ENCODE peak calls at places on chromosome 21, in four cellular contexts. F is uterus; E is neuronal stem cell; U is activated naive CD4-positive, alpha-beta T cell treated with anti-CD3 and anti-CD28 coated beads, Interleukin-2, amount 50 U/mL, for 16 hours. L is an unnamed sample.

GRCh38 chr21:33403786-33404571 is 766 bp downstream of the IFNGR2 start:
- DNase-seq in F (peak; percentile 54), E (peak; percentile 35), U (peak; percentile 42), L (no peak)

GRCh38 chr21:46674430-46675007 is 39.0 kb downstream of the PRMT2 start:
- DNase-seq in F (no peak), E (no peak), U (no peak), L (no peak)

GRCh38 chr21:46168659-46169386 is 13.4 kb upstream of the FTCD start:
- DNase-seq in U (no peak), F (no peak), E (no peak), L (no peak)

GRCh38 chr21:45016031-45016430 is 58.3 kb upstream of the ADARB1 start:
- DNase-seq in F (no peak), U (no peak), E (no peak), L (peak; percentile 32)

GRCh38 chr21:46063734-46064680 is 33.9 kb upstream of the COL6A2 start:
- DNase-seq in F (peak; percentile 24), U (no peak), E (no peak), L (no peak)

GRCh38 chr21:28795251-28795650 is 197.4 kb downstream of the LTN1 start:
- DNase-seq in F (no peak), U (no peak), E (no peak), L (no peak)

GRCh38 chr21:14376854-14377253 is 6.1 kb downstream of the HSPA13 start:
- DNase-seq in E (no peak), U (no peak), F (no peak), L (no peak)

GRCh38 chr21:22351076-22351475 is 1352.9 kb downstream of the NCAM2 start:
- DNase-seq in E (no peak), U (no peak), F (no peak), L (no peak)

GRCh38 chr21:45914321-45914845 is 67.2 kb upstream of the COL6A1 start:
- DNase-seq in U (no peak), E (no peak), F (no peak), L (no peak)

GRCh38 chr21:16536661-16537359 is 807.0 kb downstream of the USP25 start:
- DNase-seq in U (no peak), F (no peak), E (no peak), L (no peak)